ENCODE peak calls at places on chromosomes 16 and 17, in seven cellular contexts. N is H9; U is left ventricle myocardium inferior; P is pancreas; T is tibial artery; M is GM23338; Z is CD4-positive, CD25-positive, alpha-beta regulatory T cell. L is an unnamed sample. For H3K4me1, the result is how much of the 10 kb centered on the place peaks cover.

GRCh38 chr17:954431-955164 is 25.0 kb downstream of the NXN start:
- DNase-seq in Z (no peak), T (no peak), N (peak), M (peak), U (no peak), P (no peak), L (no peak)

GRCh38 chr17:48074322-48075054 is 26.3 kb downstream of the NFE2L1 start:
- DNase-seq in U (peak), Z (peak), N (peak), T (peak), M (peak), P (peak), L (peak)

GRCh38 chr17:19702231-19702641 is 14.1 kb downstream of the SLC47A2 start:
- DNase-seq in N (peak), M (no peak), T (no peak), U (no peak), P (no peak), Z (no peak), L (peak)

GRCh38 chr17:46974086-46974485 is 5.0 kb downstream of the RPRML start:
- DNase-seq in T (no peak), Z (no peak), N (no peak), P (no peak), U (no peak), M (no peak), L (no peak)

GRCh38 chr16:86894925-86895324 is 316.6 kb downstream of the FOXL1 start:
- DNase-seq in M (no peak), N (no peak), U (no peak), Z (no peak), P (no peak), T (no peak), L (no peak)

GRCh38 chr16:82005491-82005830 is 5.8 kb downstream of the SDR42E1 start:
- DNase-seq in N (no peak), U (no peak), P (no peak), Z (no peak), T (no peak), M (no peak), L (no peak)

GRCh38 chr16:159136-159849 is 6.5 kb upstream of the HBM start:
- DNase-seq in T (no peak), U (no peak), M (no peak), Z (no peak), N (no peak), P (no peak), L (no peak)

GRCh38 chr17:81044764-81045589 is 10.0 kb downstream of the BAIAP2 start:
- DNase-seq in Z (no peak), M (no peak), U (peak), N (no peak), P (peak), T (peak), L (peak)

GRCh38 chr17:15935891-15936290 is 9.0 kb upstream of the ADORA2B start:
- DNase-seq in P (no peak), T (no peak), Z (no peak), N (no peak), U (no peak), M (no peak), L (no peak)

GRCh38 chr16:19497181-19497580 is 24.7 kb downstream of the GDE1 start:
- DNase-seq in M (no peak), T (no peak), U (no peak), N (no peak), Z (no peak), P (no peak), L (no peak)

GRCh38 chr17:8237175-8237574 is 10.7 kb downstream of the CTC1 start:
- DNase-seq in T (no peak), P (no peak), Z (no peak), N (no peak), M (no peak), U (no peak), L (no peak)

GRCh38 chr16:22092143-22092933 is at the start of gene VWA3A:
- DNase-seq in N (peak), T (no peak), U (no peak), Z (no peak), M (peak), P (peak), L (no peak)

GRCh38 chr17:6381526-6382135 is 53.3 kb downstream of the AIPL1 start:
- DNase-seq in M (no peak), N (no peak), Z (no peak), T (no peak), U (no peak), P (no peak), L (no peak)

GRCh38 chr17:43526886-43527648 is 19.1 kb downstream of the ETV4 start:
- DNase-seq in U (no peak), M (no peak), Z (no peak), P (no peak), N (no peak), T (no peak), L (no peak)

GRCh38 chr16:86436466-86437185 is 73.7 kb upstream of the FOXF1 start:
- DNase-seq in M (no peak), T (no peak), P (no peak), U (no peak), Z (no peak), N (no peak), L (no peak)

GRCh38 chr17:182164-182751 is 808 bp upstream of the DOC2B start:
- DNase-seq in U (no peak), P (peak), N (no peak), T (no peak), Z (no peak), M (peak), L (no peak)

GRCh38 chr16:1630450-1631213 is 18.5 kb downstream of the CRAMP1 start:
- DNase-seq in Z (no peak), M (no peak), T (no peak), U (no peak), N (no peak), P (no peak), L (no peak)

GRCh38 chr17:66126231-66126630 is 65.7 kb downstream of the CEP112 start:
- DNase-seq in U (no peak), T (no peak), M (no peak), Z (no peak), N (no peak), P (no peak), L (no peak)

DNA sequence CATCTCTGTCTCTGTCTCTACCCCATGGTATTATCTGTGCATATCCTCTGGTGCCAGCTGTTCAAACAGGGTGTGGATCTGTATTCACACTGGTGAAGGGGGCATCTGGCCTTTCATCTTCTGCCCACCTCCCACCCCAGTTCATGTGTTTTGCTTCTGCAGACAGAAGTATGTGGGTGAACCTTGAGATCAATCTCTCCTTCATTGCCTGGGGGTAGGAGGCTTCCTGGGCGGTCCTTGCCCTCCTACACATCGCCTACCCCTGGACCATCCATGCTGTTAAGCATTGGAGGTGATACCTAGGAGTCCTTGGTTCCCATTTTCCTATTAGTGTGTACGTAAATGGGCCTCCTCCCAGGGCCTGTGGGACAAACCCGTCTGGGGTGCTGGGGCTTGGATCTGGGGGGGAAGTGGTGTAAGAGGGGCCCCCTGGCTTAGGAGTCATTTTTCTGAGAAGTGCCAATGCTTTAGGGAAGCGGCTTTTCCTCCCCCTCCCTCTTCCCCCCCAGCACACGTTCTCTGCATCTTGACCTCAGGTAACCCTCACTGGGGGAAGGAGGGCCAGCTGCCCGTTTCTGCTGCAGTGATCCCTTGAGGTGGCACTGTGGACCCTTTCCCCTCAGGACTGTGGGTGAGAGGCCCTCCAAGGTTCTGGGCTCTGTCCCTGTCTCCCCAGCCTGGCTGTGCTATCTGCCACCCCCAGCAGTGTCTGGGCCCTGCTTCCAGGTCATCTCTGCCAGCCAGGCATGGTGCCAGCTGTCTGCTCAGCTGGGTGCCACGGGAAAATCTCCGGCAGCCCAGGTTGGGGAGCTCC is 21.2 kb downstream of the RARA start:
- DNase-seq in T (no peak), Z (no peak), N (no peak), P (peak), U (peak), M (no peak), L (peak)
- H3K4me1 ChIP-seq in T (half or more), Z (half or more), N (under half), P (half or more), U (half or more), M (under half), L (half or more)

GRCh38 chr16:11729787-11730186 is 12.9 kb downstream of the TXNDC11 start:
- DNase-seq in M (no peak), P (no peak), N (no peak), Z (no peak), U (no peak), T (no peak), L (no peak)
- H3K4me1 ChIP-seq in M (under half), P (under half), N (under half), Z (half or more), U (half or more), T (under half), L (under half)

GRCh38 chr17:73293480-73293911 is 18.3 kb downstream of the CDC42EP4 start:
- DNase-seq in N (no peak), M (no peak), Z (no peak), P (peak), U (peak), T (peak), L (peak)
- H3K4me1 ChIP-seq in N (under half), M (under half), Z (under half), P (half or more), U (half or more), T (half or more), L (half or more)

GRCh38 chr16:58836427-58836826 is 102.3 kb upstream of the GOT2 start:
- DNase-seq in T (no peak), Z (no peak), P (no peak), N (no peak), M (peak), U (no peak), L (no peak)
- H3K4me1 ChIP-seq in T (under half), Z (under half), P (under half), N (under half), M (under half), U (under half), L (under half)

GRCh38 chr16:57823836-57824235 is 21.5 kb upstream of the KIFC3 start:
- DNase-seq in M (no peak), P (no peak), Z (no peak), U (no peak), N (no peak), T (no peak), L (peak)
- H3K4me1 ChIP-seq in M (under half), P (under half), Z (under half), U (under half), N (under half), T (under half), L (under half)

DNA sequence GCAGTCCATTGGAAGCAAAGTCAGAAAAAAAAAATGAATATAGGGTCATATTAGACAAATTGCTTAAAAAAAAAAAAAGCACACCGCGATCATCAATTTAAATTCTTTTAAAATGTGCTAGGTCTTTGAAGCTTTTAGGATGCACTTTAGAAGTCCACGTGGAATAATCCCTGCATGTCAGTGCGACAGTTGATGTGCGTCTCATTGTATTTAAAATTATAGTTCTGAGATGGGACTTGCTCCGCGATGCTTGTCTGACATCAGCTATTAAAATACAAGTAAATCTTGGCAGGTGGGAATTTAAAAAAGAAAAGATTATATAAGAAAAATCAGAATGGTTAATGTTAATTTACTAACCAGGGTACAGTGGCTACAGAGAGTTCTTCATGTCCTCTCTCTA is 105.2 kb downstream of the RBFOX1 start:
- DNase-seq in N (no peak), U (no peak), T (no peak), Z (no peak), M (no peak), P (no peak), L (no peak)
- H3K4me1 ChIP-seq in N (under half), U (under half), T (under half), Z (under half), M (under half), P (under half), L (under half)

GRCh38 chr16:29820271-29820701 is at the start of gene MVP:
- DNase-seq in P (peak), M (no peak), U (peak), N (no peak), T (peak), Z (no peak), L (peak)
- H3K4me1 ChIP-seq in P (half or more), M (under half), U (half or more), N (under half), T (half or more), Z (half or more), L (half or more)

GRCh38 chr17:77457572-77458201 is 316.9 kb downstream of the SEC14L1 start:
- DNase-seq in P (no peak), T (no peak), U (no peak), N (no peak), Z (no peak), M (no peak), L (no peak)
- H3K4me1 ChIP-seq in P (under half), T (half or more), U (half or more), N (under half), Z (half or more), M (under half), L (half or more)

GRCh38 chr16:14370736-14371234 is 259.3 kb downstream of the PARN start:
- DNase-seq in Z (no peak), M (no peak), P (no peak), T (no peak), U (no peak), N (no peak), L (no peak)
- H3K4me1 ChIP-seq in Z (under half), M (under half), P (under half), T (under half), U (under half), N (under half), L (under half)

DNA sequence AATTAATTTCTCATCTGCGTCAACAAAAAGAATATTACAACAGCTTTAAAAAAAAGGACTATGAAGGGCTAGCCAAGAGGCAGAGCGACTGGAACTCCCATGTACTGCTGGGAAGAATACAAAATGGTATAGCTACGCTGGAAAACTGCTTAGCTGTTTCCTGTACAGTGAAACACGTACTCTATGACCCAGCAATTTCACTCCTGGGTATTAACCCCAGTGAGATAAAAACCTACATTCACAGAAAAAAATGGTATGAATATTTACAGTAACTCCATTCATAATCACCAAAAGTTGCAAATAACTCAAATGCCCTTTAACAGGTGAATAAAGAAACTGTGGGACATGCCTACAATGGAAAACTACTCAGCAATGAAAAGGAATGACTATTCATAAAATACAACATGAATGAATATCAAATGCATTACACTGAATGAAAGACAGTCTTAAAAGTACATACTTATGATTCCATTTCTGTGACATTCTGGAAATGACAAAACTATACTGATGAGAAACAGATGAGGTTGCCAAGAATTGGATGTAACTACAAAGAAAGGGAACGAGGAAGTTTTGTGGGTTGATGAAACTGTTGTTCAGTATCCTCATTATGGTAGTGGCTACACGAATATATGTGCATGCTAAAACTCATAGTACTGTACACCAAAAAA is 27.6 kb downstream of the CMTM4 start:
- DNase-seq in P (no peak), T (no peak), Z (no peak), M (no peak), U (no peak), N (no peak), L (no peak)
- H3K4me1 ChIP-seq in P (under half), T (under half), Z (under half), M (under half), U (under half), N (under half), L (under half)